ENCODE peak calls at places on chromosomes 12 and 14, in eight cellular contexts. One of them, this sample, is unnamed.

GRCh38 chr12:85527192-85527591 is 247.2 kb downstream of the ALX1 start:
- DNase-seq in RPMI7951: no peak
- DNase-seq in amygdala: no peak
- DNase-seq in H9: no peak
- DNase-seq in WERI-Rb-1: no peak
- DNase-seq in fibroblast of lung: no peak
- DNase-seq in endodermal cell: no peak
- DNase-seq in effector CD4-positive, alpha-beta T cell: no peak
- DNase-seq in this sample: no peak

GRCh38 chr14:49512571-49512970 is 73.6 kb downstream of the RPS29 start:
- DNase-seq in RPMI7951: no peak
- DNase-seq in amygdala: no peak
- DNase-seq in H9: no peak
- DNase-seq in WERI-Rb-1: no peak
- DNase-seq in fibroblast of lung: no peak
- DNase-seq in endodermal cell: no peak
- DNase-seq in effector CD4-positive, alpha-beta T cell: no peak
- DNase-seq in this sample: no peak

GRCh38 chr14:74954232-74954946 is 1.0 kb downstream of the PGF start:
- DNase-seq in RPMI7951: no peak
- DNase-seq in amygdala: no peak
- DNase-seq in H9: no peak
- DNase-seq in WERI-Rb-1: peak; percentile 63
- DNase-seq in fibroblast of lung: no peak
- DNase-seq in endodermal cell: no peak
- DNase-seq in effector CD4-positive, alpha-beta T cell: no peak
- DNase-seq in this sample: no peak

GRCh38 chr12:49949124-49949845 is 1.3 kb upstream of the AQP2 start:
- DNase-seq in RPMI7951: no peak
- DNase-seq in amygdala: no peak
- DNase-seq in H9: no peak
- DNase-seq in WERI-Rb-1: no peak
- DNase-seq in fibroblast of lung: no peak
- DNase-seq in endodermal cell: peak; percentile 49
- DNase-seq in effector CD4-positive, alpha-beta T cell: no peak
- DNase-seq in this sample: no peak

GRCh38 chr14:77800814-77801213 is 905 bp downstream of the ADCK1 start:
- DNase-seq in RPMI7951: no peak
- DNase-seq in amygdala: no peak
- DNase-seq in H9: no peak
- DNase-seq in WERI-Rb-1: no peak
- DNase-seq in fibroblast of lung: no peak
- DNase-seq in endodermal cell: no peak
- DNase-seq in effector CD4-positive, alpha-beta T cell: no peak
- DNase-seq in this sample: no peak

GRCh38 chr14:100830681-100831080 is 4.8 kb downstream of the MEG3 start:
- DNase-seq in RPMI7951: no peak
- DNase-seq in amygdala: no peak
- DNase-seq in H9: no peak
- DNase-seq in WERI-Rb-1: peak; percentile 76
- DNase-seq in fibroblast of lung: no peak
- DNase-seq in endodermal cell: peak; percentile 70
- DNase-seq in effector CD4-positive, alpha-beta T cell: no peak
- DNase-seq in this sample: no peak

GRCh38 chr14:99325591-99325990 is 53.6 kb upstream of the BCL11B start:
- DNase-seq in RPMI7951: no peak
- DNase-seq in amygdala: no peak
- DNase-seq in H9: no peak
- DNase-seq in WERI-Rb-1: no peak
- DNase-seq in fibroblast of lung: no peak
- DNase-seq in endodermal cell: no peak
- DNase-seq in effector CD4-positive, alpha-beta T cell: no peak
- DNase-seq in this sample: no peak

GRCh38 chr14:74601982-74602381 is 10.1 kb downstream of the LTBP2 start:
- DNase-seq in RPMI7951: no peak
- DNase-seq in amygdala: no peak
- DNase-seq in H9: no peak
- DNase-seq in WERI-Rb-1: no peak
- DNase-seq in fibroblast of lung: no peak
- DNase-seq in endodermal cell: no peak
- DNase-seq in effector CD4-positive, alpha-beta T cell: no peak
- DNase-seq in this sample: no peak

GRCh38 chr14:52031781-52032180 is 37.1 kb downstream of the NID2 start:
- DNase-seq in RPMI7951: peak; percentile 95
- DNase-seq in amygdala: no peak
- DNase-seq in H9: no peak
- DNase-seq in WERI-Rb-1: no peak
- DNase-seq in fibroblast of lung: peak; percentile 98
- DNase-seq in endodermal cell: no peak
- DNase-seq in effector CD4-positive, alpha-beta T cell: no peak
- DNase-seq in this sample: no peak

GRCh38 chr14:20247651-20248246 is 8.7 kb downstream of the OR11H4 start:
- DNase-seq in RPMI7951: no peak
- DNase-seq in amygdala: no peak
- DNase-seq in H9: no peak
- DNase-seq in WERI-Rb-1: no peak
- DNase-seq in fibroblast of lung: no peak
- DNase-seq in endodermal cell: no peak
- DNase-seq in effector CD4-positive, alpha-beta T cell: no peak
- DNase-seq in this sample: no peak

This sample was measured in T-helper 22 cell.